ENCODE peak calls at places on chromosomes 12 and 14, in eight cellular contexts. E is PC-3, T is GM23248, L is fibroblast of lung, O is keratinocyte, J is GM23338, H is neural progenitor cell, Z is HCT116. D is an unnamed sample. For H3K27me3, the result is how much of the 10 kb centered on the place peaks cover.

GRCh38 chr12:23964812-23965211 is 15.3 kb upstream of the SOX5 start:
- DNase-seq in E (no peak), T (no peak), L (no peak), O (no peak), J (no peak), H (no peak), Z (no peak), D (no peak)

GRCh38 chr12:22518067-22518719 is 26.1 kb downstream of the C2CD5 start:
- DNase-seq in E (peak), T (no peak), L (peak), O (peak), J (no peak), H (no peak), Z (no peak), D (no peak)

GRCh38 chr12:113332688-113333087 is 2.2 kb downstream of the SLC8B1 start:
- DNase-seq in E (no peak), T (no peak), L (no peak), O (no peak), J (no peak), H (no peak), Z (no peak), D (no peak)

GRCh38 chr12:115323223-115323905 is 639.4 kb upstream of the TBX3 start:
- DNase-seq in E (peak), T (peak), L (peak), O (peak), J (no peak), H (no peak), Z (no peak), D (no peak)

GRCh38 chr12:47085815-47086252 is 6.1 kb upstream of the AMIGO2 start:
- DNase-seq in E (peak), T (peak), L (peak), O (no peak), J (peak), H (no peak), Z (no peak), D (peak)

GRCh38 chr14:31934767-31935266 is 142.3 kb upstream of the ARHGAP5 start:
- DNase-seq in E (peak), T (peak), L (peak), O (no peak), J (peak), H (peak), Z (peak), D (peak)

GRCh38 chr12:12201274-12201758 is 65.5 kb downstream of the LRP6 start:
- DNase-seq in E (no peak), T (no peak), L (peak), O (no peak), J (no peak), H (no peak), Z (no peak), D (no peak)

GRCh38 chr14:89767861-89768268 is 186.7 kb downstream of the EFCAB11 start:
- DNase-seq in E (peak), T (peak), L (peak), O (no peak), J (peak), H (peak), Z (peak), D (peak)

GRCh38 chr12:67649165-67650126 is 901 bp downstream of the DYRK2 start:
- DNase-seq in E (peak), T (peak), L (no peak), O (no peak), J (peak), H (peak), Z (no peak), D (peak)

GRCh38 chr12:66956300-66956699 is 277.4 kb upstream of the GRIP1 start:
- DNase-seq in E (peak), T (no peak), L (no peak), O (no peak), J (no peak), H (no peak), Z (no peak), D (no peak)

GRCh38 chr12:47221256-47222023 is 141.7 kb upstream of the AMIGO2 start:
- DNase-seq in E (peak), T (no peak), L (peak), O (no peak), J (no peak), H (no peak), Z (no peak), D (no peak)

GRCh38 chr14:63918411-63918810 is 65.6 kb downstream of the SYNE2 start:
- DNase-seq in E (no peak), T (no peak), L (no peak), O (no peak), J (no peak), H (no peak), Z (no peak), D (no peak)

GRCh38 chr14:95216013-95216412 is 58.7 kb upstream of the DICER1 start:
- DNase-seq in E (no peak), T (no peak), L (no peak), O (no peak), J (no peak), H (no peak), Z (no peak), D (no peak)
- H3K27me3 ChIP-seq in E (under half), T (under half), L (under half), O (under half), J (under half), H (under half), Z (under half), D (under half)

DNA sequence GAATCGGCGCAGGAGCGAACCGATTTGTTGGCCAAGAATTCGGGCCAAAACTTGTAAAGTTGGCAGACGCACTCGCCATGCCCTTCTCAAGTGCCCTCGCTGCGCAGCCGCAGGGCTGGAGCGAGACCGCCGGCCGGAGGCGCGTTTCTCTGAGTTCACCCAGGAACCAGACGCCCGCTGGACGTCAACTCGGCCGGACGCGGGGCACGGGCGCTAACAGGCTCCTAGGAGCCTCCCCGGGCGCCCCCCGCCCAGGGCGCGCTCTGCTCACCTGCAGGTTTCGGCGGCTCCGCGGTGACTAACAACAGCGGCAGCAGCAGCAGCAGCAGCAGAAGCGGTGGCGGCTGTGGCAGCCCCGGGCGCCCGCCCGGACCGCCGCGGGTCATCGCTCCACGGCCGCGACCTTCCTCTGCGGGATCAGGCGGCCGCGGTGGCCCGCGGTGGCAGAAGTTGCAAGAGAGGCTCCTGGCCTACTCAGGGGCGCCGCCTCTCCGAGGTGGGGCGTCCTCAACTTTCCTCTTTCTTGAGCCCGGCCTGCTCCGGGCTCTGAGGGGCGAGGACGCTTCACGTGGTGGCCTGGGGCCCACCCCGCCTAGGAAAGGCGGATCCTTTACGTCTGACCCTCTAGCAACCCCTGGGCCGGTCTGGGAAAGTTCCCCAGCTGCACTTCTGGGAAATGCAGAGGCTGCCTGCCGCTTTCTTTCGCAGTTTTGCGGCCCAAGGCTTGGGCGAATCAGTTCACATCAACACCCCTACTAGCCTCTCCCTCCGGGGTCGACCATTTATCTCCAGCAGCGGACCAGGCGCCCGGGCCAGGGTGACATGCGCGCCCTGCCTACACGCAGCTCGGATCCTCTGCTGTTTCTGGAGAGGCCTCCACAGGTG is at the start of gene PLBD1:
- DNase-seq in E (peak), T (peak), L (peak), O (no peak), J (peak), H (peak), Z (no peak), D (peak)
- TF ChIP-seq EZH2 in E (no peak), T (no peak), L (no peak), O (no peak), J (no peak), H (peak), Z (no peak), D (no peak)

GRCh38 chr14:39763402-39763890 is 331.2 kb upstream of the FBXO33 start:
- DNase-seq in E (no peak), T (no peak), L (no peak), O (no peak), J (no peak), H (no peak), Z (no peak), D (no peak)

GRCh38 chr14:39765676-39766075 is 333.4 kb upstream of the FBXO33 start:
- DNase-seq in E (no peak), T (no peak), L (no peak), O (no peak), J (no peak), H (no peak), Z (no peak), D (no peak)

GRCh38 chr14:39766397-39767000 is 334.3 kb upstream of the FBXO33 start:
- DNase-seq in E (no peak), T (no peak), L (no peak), O (no peak), J (peak), H (no peak), Z (no peak), D (no peak)

GRCh38 chr14:39773387-39773786 is 341.2 kb upstream of the FBXO33 start:
- DNase-seq in E (no peak), T (no peak), L (peak), O (no peak), J (peak), H (no peak), Z (no peak), D (no peak)

DNA sequence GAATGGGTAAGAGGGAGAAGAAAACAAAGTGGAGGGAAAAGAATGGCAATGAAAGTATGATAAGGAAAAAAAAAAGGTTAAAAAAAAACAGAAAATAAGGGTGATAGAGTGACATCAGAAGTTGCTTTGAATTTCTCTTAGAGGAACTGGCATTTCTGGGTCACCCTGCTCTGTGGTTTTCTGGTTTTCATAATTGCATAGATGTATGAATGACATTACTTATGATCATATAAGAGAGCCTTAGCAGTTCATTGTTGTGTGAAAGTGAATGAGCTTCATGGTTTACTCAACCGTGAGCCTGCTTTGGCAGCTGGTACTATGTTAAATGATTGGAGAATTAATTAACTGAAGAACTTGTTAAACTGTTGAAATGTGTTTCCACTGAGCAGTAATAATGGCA is 336.3 kb upstream of the FBXO33 start:
- DNase-seq in E (no peak), T (no peak), L (no peak), O (no peak), J (no peak), H (no peak), Z (no peak), D (no peak)
- H3K27me3 ChIP-seq in E (half or more), T (under half), L (under half), O (under half), J (under half), H (under half), Z (under half), D (under half)

DNA sequence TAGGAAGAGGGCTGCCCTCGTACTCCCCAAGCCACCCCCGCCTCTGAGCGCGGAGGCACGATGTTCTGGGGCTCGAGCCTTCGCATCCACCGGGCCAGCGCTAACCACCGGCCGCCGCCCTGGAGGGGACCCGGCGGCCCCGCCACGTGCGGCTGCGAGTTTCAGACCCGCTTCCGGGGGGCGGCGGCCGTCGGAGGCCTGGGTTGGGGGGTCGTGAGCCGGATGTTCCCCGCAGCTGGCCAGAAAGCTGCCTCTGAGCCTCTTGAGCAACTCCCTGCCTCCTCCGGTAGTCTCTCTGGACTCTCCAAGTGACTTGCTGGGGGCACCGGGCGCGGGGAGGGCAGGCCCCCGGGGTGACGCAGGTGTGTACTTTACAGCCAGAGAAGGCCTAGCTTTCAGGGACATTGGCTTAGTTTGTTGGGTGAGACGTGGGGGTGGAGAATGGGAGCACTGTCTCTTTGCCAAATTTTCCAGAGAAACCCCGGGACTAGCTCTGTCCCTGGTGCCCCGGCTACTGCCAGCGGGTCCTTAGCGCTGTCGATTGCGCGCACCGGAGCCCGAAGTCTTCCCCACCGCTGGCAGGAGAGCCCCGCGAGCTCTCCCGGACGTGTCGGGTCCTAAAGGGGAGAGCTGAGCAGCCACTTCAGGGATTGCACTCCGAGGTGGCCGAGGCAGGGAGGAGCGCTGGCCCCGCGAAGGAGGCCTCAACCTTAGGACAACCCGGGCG is 15.6 kb downstream of the OTX2 start:
- DNase-seq in E (no peak), T (no peak), L (no peak), O (no peak), J (peak), H (peak), Z (no peak), D (no peak)
- TF ChIP-seq EZH2 in E (no peak), T (no peak), L (no peak), O (peak), J (peak), H (peak), Z (no peak), D (no peak)

DNA sequence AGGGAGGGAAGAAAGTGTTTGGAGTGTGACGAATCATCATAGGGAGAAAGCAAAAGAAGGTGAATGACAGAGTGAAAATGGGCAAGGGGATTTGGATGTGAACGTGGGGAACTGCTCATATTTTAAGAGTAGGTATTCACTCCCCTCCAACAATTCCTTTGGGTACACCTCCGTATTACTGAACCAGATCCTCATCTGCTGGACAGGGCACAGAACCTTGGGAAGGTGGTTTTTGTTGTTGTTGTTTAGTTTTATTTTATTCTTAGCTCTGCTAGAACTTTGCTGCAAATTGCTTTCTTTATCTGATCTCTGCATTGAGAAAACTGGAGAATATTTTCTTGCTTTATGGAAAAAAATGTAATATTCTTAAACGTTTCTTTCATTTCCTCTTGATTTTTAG is 7.1 kb downstream of the SCN8A start:
- DNase-seq in E (no peak), T (no peak), L (no peak), O (no peak), J (no peak), H (no peak), Z (no peak), D (no peak)
- H3K27me3 ChIP-seq in E (under half), T (under half), L (under half), O (under half), J (under half), H (under half), Z (under half), D (under half)

GRCh38 chr12:132619301-132620112 is 931 bp downstream of the P2RX2 start:
- DNase-seq in E (no peak), T (no peak), L (no peak), O (no peak), J (peak), H (no peak), Z (no peak), D (no peak)
- TF ChIP-seq EZH2 in E (no peak), T (peak), L (peak), O (no peak), J (peak), H (peak), Z (no peak), D (no peak)

GRCh38 chr14:72883109-72883508 is 10.8 kb downstream of the DPF3 start:
- DNase-seq in E (no peak), T (no peak), L (no peak), O (no peak), J (no peak), H (no peak), Z (no peak), D (no peak)
- H3K27me3 ChIP-seq in E (under half), T (under half), L (under half), O (under half), J (under half), H (under half), Z (under half), D (under half)

GRCh38 chr14:70641548-70642312 is at the start of gene TTC9:
- DNase-seq in E (peak), T (peak), L (no peak), O (no peak), J (peak), H (peak), Z (no peak), D (peak)
- TF ChIP-seq EZH2 in E (peak), T (no peak), L (no peak), O (no peak), J (no peak), H (no peak), Z (no peak), D (no peak)

GRCh38 chr12:1880876-1881275 is 37.6 kb downstream of the CACNA2D4 start:
- DNase-seq in E (no peak), T (no peak), L (no peak), O (no peak), J (no peak), H (no peak), Z (no peak), D (no peak)
- H3K27me3 ChIP-seq in E (under half), T (under half), L (under half), O (under half), J (under half), H (under half), Z (under half), D (under half)

GRCh38 chr14:93788307-93788556 is at the start of gene PRIMA1:
- DNase-seq in E (no peak), T (no peak), L (no peak), O (no peak), J (no peak), H (no peak), Z (no peak), D (no peak)
- TF ChIP-seq EZH2 in E (no peak), T (no peak), L (no peak), O (no peak), J (no peak), H (peak), Z (no peak), D (no peak)

D was measured in A673.